ENCODE peak calls at places on chromosomes 7 and 10, in five cellular contexts. U is PC-3, Y is T-cell, V is nephron progenitor cell, N is psoas muscle. G is an unnamed sample.

GRCh38 chr10:101793526-101793925 is 10.3 kb upstream of the NPM3 start:
- DNase-seq in U (no peak), N (no peak), V (no peak), Y (no peak), G (no peak)

GRCh38 chr7:5679047-5679740 is 102.3 kb downstream of the RNF216 start:
- DNase-seq in U (no peak), N (no peak), V (no peak), Y (no peak), G (no peak)

GRCh38 chr7:44460325-44460724 is 30.1 kb downstream of the NUDCD3 start:
- DNase-seq in V (no peak), U (no peak), Y (peak), N (no peak), G (no peak)

GRCh38 chr7:98135984-98136383 is 29.3 kb downstream of the LMTK2 start:
- DNase-seq in V (no peak), N (no peak), Y (no peak), U (peak), G (no peak)

GRCh38 chr7:135661311-135662122 is 797 bp upstream of the STMP1 start:
- DNase-seq in V (no peak), N (no peak), Y (no peak), U (peak), G (no peak)

GRCh38 chr7:52017802-52018679 is 701.4 kb upstream of the COBL start:
- DNase-seq in N (no peak), U (peak), Y (no peak), V (peak), G (no peak)

GRCh38 chr7:157013602-157014549 is 3.4 kb upstream of the MNX1 start:
- DNase-seq in Y (no peak), V (no peak), U (no peak), N (no peak), G (no peak)

GRCh38 chr10:96843823-96844222 is 11.7 kb downstream of the LCOR start:
- DNase-seq in Y (no peak), U (no peak), N (no peak), V (no peak), G (no peak)

GRCh38 chr10:110354322-110354766 is 49.6 kb upstream of the SMNDC1 start:
- DNase-seq in V (peak), U (peak), N (peak), Y (peak), G (peak)

GRCh38 chr10:4427524-4427923 is 398.5 kb upstream of the AKR1E2 start:
- DNase-seq in Y (no peak), N (no peak), V (no peak), U (no peak), G (no peak)

GRCh38 chr10:70495691-70496261 is 17.2 kb downstream of the PALD1 start:
- DNase-seq in U (no peak), N (no peak), V (no peak), Y (no peak), G (no peak)

GRCh38 chr7:129037585-129037984 is 17.3 kb downstream of the TNPO3 start:
- DNase-seq in Y (no peak), N (no peak), V (no peak), U (no peak), G (no peak)

GRCh38 chr10:12844796-12845524 is 156.6 kb downstream of the CCDC3 start:
- DNase-seq in V (no peak), Y (no peak), U (peak), N (no peak), G (peak)

GRCh38 chr10:38072552-38072951 is 21.6 kb upstream of the ZNF37A start:
- DNase-seq in V (no peak), Y (no peak), U (no peak), N (no peak), G (no peak)

GRCh38 chr7:17769918-17770317 is 170.4 kb downstream of the SNX13 start:
- DNase-seq in U (peak), N (peak), V (peak), Y (peak), G (peak)

GRCh38 chr10:30034433-30035137 is 24.8 kb downstream of the JCAD start:
- DNase-seq in Y (no peak), U (no peak), V (no peak), N (no peak), G (no peak)

GRCh38 chr7:25007668-25008067 is 27.7 kb upstream of the OSBPL3 start:
- DNase-seq in V (no peak), N (no peak), Y (no peak), U (no peak), G (no peak)

GRCh38 chr10:42939685-42940366 is 137.0 kb upstream of the RET start:
- DNase-seq in U (no peak), Y (no peak), N (no peak), V (no peak), G (no peak)

GRCh38 chr7:120320218-120320961 is 47.4 kb downstream of the KCND2 start:
- DNase-seq in U (no peak), Y (no peak), V (no peak), N (no peak), G (no peak)

GRCh38 chr7:70093496-70093895 is 495.2 kb downstream of the AUTS2 start:
- DNase-seq in N (no peak), Y (no peak), U (no peak), V (no peak), G (no peak)

GRCh38 chr10:30587522-30588031 is 42.0 kb downstream of the LYZL2 start:
- DNase-seq in U (no peak), N (no peak), V (no peak), Y (no peak), G (no peak)

GRCh38 chr10:132459252-132460028 is 62.4 kb downstream of the PWWP2B start:
- DNase-seq in U (no peak), Y (no peak), V (peak), N (peak), G (no peak)

GRCh38 chr7:102270176-102270887 is 16.3 kb upstream of the SH2B2 start:
- DNase-seq in U (no peak), Y (no peak), V (no peak), N (no peak), G (no peak)

GRCh38 chr10:43857206-43857952 is 208.7 kb upstream of the ZNF32 start:
- DNase-seq in N (no peak), Y (no peak), V (no peak), U (peak), G (peak)

GRCh38 chr10:109701583-109702215 is 221.6 kb downstream of the XPNPEP1 start:
- DNase-seq in Y (no peak), V (no peak), N (no peak), U (peak), G (no peak)

GRCh38 chr7:5634107-5634950 is 147.1 kb downstream of the RNF216 start:
- DNase-seq in Y (no peak), V (peak), U (no peak), N (peak), G (peak)

GRCh38 chr7:19958309-19958896 is 185.0 kb upstream of the TMEM196 start:
- DNase-seq in N (no peak), U (peak), Y (no peak), V (no peak), G (peak)

GRCh38 chr7:21611129-21611528 is 68.3 kb downstream of the DNAH11 start:
- DNase-seq in Y (no peak), V (no peak), U (no peak), N (no peak), G (no peak)

GRCh38 chr10:33460461-33461294 is 126.2 kb upstream of the NRP1 start:
- DNase-seq in N (peak), U (peak), V (no peak), Y (no peak), G (peak)

G was measured in brain microvascular endothelial cell.